ENCODE peak calls at places on chromosomes 3 and 15, in five cellular contexts. One of them, this sample, is unnamed.

GRCh38 chr3:73405853-73406252 is 218.9 kb downstream of the PDZRN3 start:
- DNase-seq in gastrocnemius medialis: no peak
- DNase-seq in left lung: no peak
- DNase-seq in BE2C: no peak
- DNase-seq in tibial nerve: no peak
- DNase-seq in this sample: no peak

GRCh38 chr3:122680381-122681293 is at the start of gene PARP14:
- DNase-seq in gastrocnemius medialis: peak
- DNase-seq in left lung: peak
- DNase-seq in BE2C: peak
- DNase-seq in tibial nerve: peak
- DNase-seq in this sample: peak

GRCh38 chr3:188689101-188689574 is 482.6 kb upstream of the TPRG1 start:
- DNase-seq in gastrocnemius medialis: no peak
- DNase-seq in left lung: no peak
- DNase-seq in BE2C: no peak
- DNase-seq in tibial nerve: no peak
- DNase-seq in this sample: no peak

GRCh38 chr3:176147251-176147650 is 1050.0 kb downstream of the TBL1XR1 start:
- DNase-seq in gastrocnemius medialis: no peak
- DNase-seq in left lung: no peak
- DNase-seq in BE2C: no peak
- DNase-seq in tibial nerve: no peak
- DNase-seq in this sample: no peak

GRCh38 chr3:187919018-187919417 is 173.8 kb upstream of the BCL6 start:
- DNase-seq in gastrocnemius medialis: no peak
- DNase-seq in left lung: no peak
- DNase-seq in BE2C: no peak
- DNase-seq in tibial nerve: no peak
- DNase-seq in this sample: no peak

GRCh38 chr15:92900712-92901052 is 558 bp downstream of the CHD2 start:
- DNase-seq in gastrocnemius medialis: no peak
- DNase-seq in left lung: no peak
- DNase-seq in BE2C: no peak
- DNase-seq in tibial nerve: no peak
- DNase-seq in this sample: no peak

GRCh38 chr3:149449799-149450198 is 24.7 kb upstream of the TM4SF4 start:
- DNase-seq in gastrocnemius medialis: no peak
- DNase-seq in left lung: no peak
- DNase-seq in BE2C: no peak
- DNase-seq in tibial nerve: no peak
- DNase-seq in this sample: no peak

GRCh38 chr3:112598731-112599130 is 36.9 kb downstream of the SLC35A5 start:
- DNase-seq in gastrocnemius medialis: no peak
- DNase-seq in left lung: no peak
- DNase-seq in BE2C: no peak
- DNase-seq in tibial nerve: no peak
- DNase-seq in this sample: no peak

GRCh38 chr15:88617790-88618189 is 3.4 kb upstream of the AEN start:
- DNase-seq in gastrocnemius medialis: no peak
- DNase-seq in left lung: no peak
- DNase-seq in BE2C: no peak
- DNase-seq in tibial nerve: no peak
- DNase-seq in this sample: no peak

GRCh38 chr3:45528429-45528828 is 66.1 kb upstream of the LIMD1 start:
- DNase-seq in gastrocnemius medialis: no peak
- DNase-seq in left lung: no peak
- DNase-seq in BE2C: no peak
- DNase-seq in tibial nerve: no peak
- DNase-seq in this sample: no peak

GRCh38 chr3:42025388-42026138 is 63.7 kb upstream of the ULK4 start:
- DNase-seq in gastrocnemius medialis: peak
- DNase-seq in left lung: peak
- DNase-seq in BE2C: peak
- DNase-seq in tibial nerve: peak
- DNase-seq in this sample: peak

GRCh38 chr15:53209396-53210042 is 419.4 kb upstream of the ONECUT1 start:
- DNase-seq in gastrocnemius medialis: no peak
- DNase-seq in left lung: no peak
- DNase-seq in BE2C: no peak
- DNase-seq in tibial nerve: no peak
- DNase-seq in this sample: no peak

GRCh38 chr15:55407631-55407948 is 569 bp downstream of the CCPG1 start:
- DNase-seq in gastrocnemius medialis: no peak
- DNase-seq in left lung: no peak
- DNase-seq in BE2C: no peak
- DNase-seq in tibial nerve: no peak
- DNase-seq in this sample: peak

GRCh38 chr15:98769867-98770266 is 121.5 kb downstream of the IGF1R start:
- DNase-seq in gastrocnemius medialis: no peak
- DNase-seq in left lung: no peak
- DNase-seq in BE2C: no peak
- DNase-seq in tibial nerve: no peak
- DNase-seq in this sample: no peak

GRCh38 chr3:77348244-77348855 is 308.5 kb downstream of the ROBO2 start:
- DNase-seq in gastrocnemius medialis: no peak
- DNase-seq in left lung: no peak
- DNase-seq in BE2C: peak
- DNase-seq in tibial nerve: no peak
- DNase-seq in this sample: peak

GRCh38 chr15:60352525-60352924 is 45.3 kb downstream of the ANXA2 start:
- DNase-seq in gastrocnemius medialis: no peak
- DNase-seq in left lung: no peak
- DNase-seq in BE2C: no peak
- DNase-seq in tibial nerve: no peak
- DNase-seq in this sample: no peak

GRCh38 chr15:93189562-93189961 is 100.6 kb upstream of the RGMA start:
- DNase-seq in gastrocnemius medialis: no peak
- DNase-seq in left lung: no peak
- DNase-seq in BE2C: peak
- DNase-seq in tibial nerve: no peak
- DNase-seq in this sample: no peak

GRCh38 chr15:90560229-90560771 is 30.6 kb downstream of the CRTC3 start:
- DNase-seq in gastrocnemius medialis: peak
- DNase-seq in left lung: no peak
- DNase-seq in BE2C: peak
- DNase-seq in tibial nerve: peak
- DNase-seq in this sample: no peak

GRCh38 chr3:39748002-39748401 is 61.4 kb upstream of the MYRIP start:
- DNase-seq in gastrocnemius medialis: no peak
- DNase-seq in left lung: no peak
- DNase-seq in BE2C: no peak
- DNase-seq in tibial nerve: no peak
- DNase-seq in this sample: no peak

GRCh38 chr15:89448825-89449224 is 47.6 kb downstream of the RHCG start:
- DNase-seq in gastrocnemius medialis: no peak
- DNase-seq in left lung: no peak
- DNase-seq in BE2C: peak
- DNase-seq in tibial nerve: no peak
- DNase-seq in this sample: peak

GRCh38 chr15:60328852-60329443 is 68.8 kb downstream of the ANXA2 start:
- DNase-seq in gastrocnemius medialis: no peak
- DNase-seq in left lung: no peak
- DNase-seq in BE2C: peak
- DNase-seq in tibial nerve: no peak
- DNase-seq in this sample: peak

GRCh38 chr3:154089416-154090115 is 31.6 kb upstream of the ARHGEF26 start:
- DNase-seq in gastrocnemius medialis: no peak
- DNase-seq in left lung: no peak
- DNase-seq in BE2C: no peak
- DNase-seq in tibial nerve: no peak
- DNase-seq in this sample: no peak

GRCh38 chr3:46080124-46080991 is 53.1 kb upstream of the XCR1 start:
- DNase-seq in gastrocnemius medialis: no peak
- DNase-seq in left lung: no peak
- DNase-seq in BE2C: no peak
- DNase-seq in tibial nerve: no peak
- DNase-seq in this sample: no peak

GRCh38 chr15:85475317-85475701 is 94.9 kb downstream of the AKAP13 start:
- DNase-seq in gastrocnemius medialis: no peak
- DNase-seq in left lung: no peak
- DNase-seq in BE2C: no peak
- DNase-seq in tibial nerve: no peak
- DNase-seq in this sample: no peak

GRCh38 chr3:45497963-45498362 is 96.6 kb upstream of the LIMD1 start:
- DNase-seq in gastrocnemius medialis: peak
- DNase-seq in left lung: no peak
- DNase-seq in BE2C: no peak
- DNase-seq in tibial nerve: no peak
- DNase-seq in this sample: no peak

GRCh38 chr15:73353734-73354133 is 15.0 kb downstream of the HCN4 start:
- DNase-seq in gastrocnemius medialis: no peak
- DNase-seq in left lung: no peak
- DNase-seq in BE2C: no peak
- DNase-seq in tibial nerve: no peak
- DNase-seq in this sample: no peak

GRCh38 chr3:196124608-196125007 is 42.7 kb upstream of the TFRC start:
- DNase-seq in gastrocnemius medialis: no peak
- DNase-seq in left lung: no peak
- DNase-seq in BE2C: no peak
- DNase-seq in tibial nerve: no peak
- DNase-seq in this sample: no peak

GRCh38 chr15:76576526-76577279 is 240.1 kb downstream of the ISL2 start:
- DNase-seq in gastrocnemius medialis: peak
- DNase-seq in left lung: peak
- DNase-seq in BE2C: no peak
- DNase-seq in tibial nerve: peak
- DNase-seq in this sample: no peak

GRCh38 chr3:192857148-192857735 is 60.4 kb downstream of the MB21D2 start:
- DNase-seq in gastrocnemius medialis: no peak
- DNase-seq in left lung: no peak
- DNase-seq in BE2C: no peak
- DNase-seq in tibial nerve: no peak
- DNase-seq in this sample: no peak

GRCh38 chr15:33215941-33216872 is 21.7 kb upstream of the FMN1 start:
- DNase-seq in gastrocnemius medialis: no peak
- DNase-seq in left lung: no peak
- DNase-seq in BE2C: peak
- DNase-seq in tibial nerve: no peak
- DNase-seq in this sample: no peak

GRCh38 chr3:175185903-175186302 is 326.8 kb downstream of the NAALADL2 start:
- DNase-seq in gastrocnemius medialis: no peak
- DNase-seq in left lung: no peak
- DNase-seq in BE2C: no peak
- DNase-seq in tibial nerve: no peak
- DNase-seq in this sample: no peak

GRCh38 chr15:39140060-39140604 is 440.7 kb upstream of the THBS1 start:
- DNase-seq in gastrocnemius medialis: no peak
- DNase-seq in left lung: no peak
- DNase-seq in BE2C: peak
- DNase-seq in tibial nerve: no peak
- DNase-seq in this sample: no peak

GRCh38 chr15:101091080-101092017 is 160.5 kb downstream of the CHSY1 start:
- DNase-seq in gastrocnemius medialis: no peak
- DNase-seq in left lung: no peak
- DNase-seq in BE2C: no peak
- DNase-seq in tibial nerve: peak
- DNase-seq in this sample: peak

GRCh38 chr15:101093959-101094358 is 157.9 kb downstream of the CHSY1 start:
- DNase-seq in gastrocnemius medialis: no peak
- DNase-seq in left lung: no peak
- DNase-seq in BE2C: no peak
- DNase-seq in tibial nerve: no peak
- DNase-seq in this sample: no peak

GRCh38 chr15:101092186-101092866 is 159.5 kb downstream of the CHSY1 start:
- DNase-seq in gastrocnemius medialis: no peak
- DNase-seq in left lung: no peak
- DNase-seq in BE2C: no peak
- DNase-seq in tibial nerve: no peak
- DNase-seq in this sample: no peak

GRCh38 chr15:101090460-101090853 is 161.4 kb downstream of the CHSY1 start:
- DNase-seq in gastrocnemius medialis: no peak
- DNase-seq in left lung: no peak
- DNase-seq in BE2C: no peak
- DNase-seq in tibial nerve: no peak
- DNase-seq in this sample: no peak

GRCh38 chr15:101092867-101093202 is 159.0 kb downstream of the CHSY1 start:
- DNase-seq in gastrocnemius medialis: no peak
- DNase-seq in left lung: no peak
- DNase-seq in BE2C: no peak
- DNase-seq in tibial nerve: no peak
- DNase-seq in this sample: no peak
- TF ChIP-seq CTCF in gastrocnemius medialis: no peak
- TF ChIP-seq CTCF in left lung: no peak
- TF ChIP-seq CTCF in BE2C: no peak
- TF ChIP-seq CTCF in tibial nerve: no peak
- TF ChIP-seq CTCF in this sample: no peak

DNA sequence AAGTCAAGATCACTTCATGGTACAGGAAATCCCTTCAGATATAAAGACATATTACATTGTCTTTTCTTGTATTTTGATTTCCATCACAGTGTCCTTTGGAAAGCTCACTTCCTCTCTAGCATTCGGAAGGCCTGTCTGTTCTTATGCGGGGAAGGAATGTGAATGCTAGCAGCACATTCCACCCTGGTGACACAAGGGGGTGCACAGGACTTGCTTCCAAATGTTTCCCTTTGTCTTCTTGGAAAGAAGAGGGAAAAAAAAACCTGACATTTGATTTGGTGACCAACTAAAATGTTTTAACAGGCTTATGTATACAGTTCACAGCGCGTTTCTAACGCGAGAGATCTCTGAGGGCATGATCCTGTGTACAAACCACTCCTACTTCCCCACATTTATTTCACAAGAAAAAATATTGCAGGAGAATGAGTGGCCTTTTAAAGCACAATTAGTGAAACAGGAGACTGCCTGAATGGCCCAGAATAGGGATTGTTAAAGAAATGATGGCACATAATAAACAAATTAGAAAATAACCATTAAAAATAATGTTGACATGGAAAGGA is 107.5 kb upstream of the FXR1 start:
- DNase-seq in gastrocnemius medialis: peak
- DNase-seq in left lung: no peak
- DNase-seq in BE2C: peak
- DNase-seq in tibial nerve: no peak
- DNase-seq in this sample: peak
- TF ChIP-seq CTCF in gastrocnemius medialis: peak
- TF ChIP-seq CTCF in left lung: no peak
- TF ChIP-seq CTCF in BE2C: peak
- TF ChIP-seq CTCF in tibial nerve: no peak
- TF ChIP-seq CTCF in this sample: peak

GRCh38 chr3:84066920-84067319 is 891.9 kb upstream of the CADM2 start:
- DNase-seq in gastrocnemius medialis: no peak
- DNase-seq in left lung: no peak
- DNase-seq in BE2C: no peak
- DNase-seq in tibial nerve: no peak
- DNase-seq in this sample: no peak
- TF ChIP-seq CTCF in gastrocnemius medialis: no peak
- TF ChIP-seq CTCF in left lung: no peak
- TF ChIP-seq CTCF in BE2C: no peak
- TF ChIP-seq CTCF in tibial nerve: no peak
- TF ChIP-seq CTCF in this sample: no peak

DNA sequence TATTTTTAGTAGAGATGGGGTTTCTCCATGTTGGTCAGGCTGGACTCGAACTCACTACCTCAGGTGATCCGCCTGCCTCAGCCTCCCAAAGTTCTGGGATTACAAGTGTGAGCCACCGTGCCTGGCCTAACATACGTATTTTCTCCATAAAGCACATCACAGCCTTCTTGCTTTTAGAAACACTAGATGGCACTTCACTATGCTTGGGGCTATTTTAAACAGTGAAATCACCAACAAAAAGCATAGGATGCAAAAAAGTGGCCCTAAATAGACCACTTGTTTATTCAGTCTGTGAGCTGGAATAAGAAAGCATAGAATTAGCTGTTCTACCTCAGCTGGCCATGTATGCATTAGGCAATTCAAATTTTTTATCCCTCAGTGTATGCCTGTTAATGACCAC is 46.0 kb downstream of the PRICKLE2 start:
- DNase-seq in gastrocnemius medialis: no peak
- DNase-seq in left lung: no peak
- DNase-seq in BE2C: no peak
- DNase-seq in tibial nerve: no peak
- DNase-seq in this sample: no peak
- TF ChIP-seq CTCF in gastrocnemius medialis: no peak
- TF ChIP-seq CTCF in left lung: no peak
- TF ChIP-seq CTCF in BE2C: no peak
- TF ChIP-seq CTCF in tibial nerve: no peak
- TF ChIP-seq CTCF in this sample: no peak